ENCODE peak calls at places on chromosome 11, in six cellular contexts. One of them, this sample, is unnamed.

GRCh38 chr11:2725367-2726300 is 25.8 kb upstream of the KCNQ1OT1 start:
- DNase-seq in CD8-positive, alpha-beta T cell: no peak
- DNase-seq in PC-9: no peak
- DNase-seq in lung: no peak
- DNase-seq in fibroblast of pulmonary artery: peak
- DNase-seq in neural progenitor cell: no peak
- DNase-seq in this sample: no peak

GRCh38 chr11:12165237-12165875 is 55.0 kb downstream of the MICAL2 start:
- DNase-seq in CD8-positive, alpha-beta T cell: no peak
- DNase-seq in PC-9: no peak
- DNase-seq in lung: no peak
- DNase-seq in fibroblast of pulmonary artery: no peak
- DNase-seq in neural progenitor cell: no peak
- DNase-seq in this sample: no peak

GRCh38 chr11:69637956-69638871 is 2.7 kb upstream of the CCND1 start:
- DNase-seq in CD8-positive, alpha-beta T cell: no peak
- DNase-seq in PC-9: peak
- DNase-seq in lung: no peak
- DNase-seq in fibroblast of pulmonary artery: peak
- DNase-seq in neural progenitor cell: peak
- DNase-seq in this sample: no peak

GRCh38 chr11:44811841-44812448 is 85.2 kb downstream of the TSPAN18 start:
- DNase-seq in CD8-positive, alpha-beta T cell: no peak
- DNase-seq in PC-9: no peak
- DNase-seq in lung: no peak
- DNase-seq in fibroblast of pulmonary artery: no peak
- DNase-seq in neural progenitor cell: no peak
- DNase-seq in this sample: no peak

GRCh38 chr11:45889966-45890365 is 4.5 kb downstream of the MAPK8IP1 start:
- DNase-seq in CD8-positive, alpha-beta T cell: no peak
- DNase-seq in PC-9: no peak
- DNase-seq in lung: no peak
- DNase-seq in fibroblast of pulmonary artery: no peak
- DNase-seq in neural progenitor cell: no peak
- DNase-seq in this sample: no peak

GRCh38 chr11:1559103-1559951 is 12.7 kb downstream of the DUSP8 start:
- DNase-seq in CD8-positive, alpha-beta T cell: no peak
- DNase-seq in PC-9: peak
- DNase-seq in lung: peak
- DNase-seq in fibroblast of pulmonary artery: peak
- DNase-seq in neural progenitor cell: peak
- DNase-seq in this sample: no peak

GRCh38 chr11:87143663-87144062 is 105.9 kb downstream of the TMEM135 start:
- DNase-seq in CD8-positive, alpha-beta T cell: no peak
- DNase-seq in PC-9: no peak
- DNase-seq in lung: no peak
- DNase-seq in fibroblast of pulmonary artery: no peak
- DNase-seq in neural progenitor cell: no peak
- DNase-seq in this sample: peak

GRCh38 chr11:44178381-44178780 is 82.9 kb downstream of the EXT2 start:
- DNase-seq in CD8-positive, alpha-beta T cell: no peak
- DNase-seq in PC-9: no peak
- DNase-seq in lung: no peak
- DNase-seq in fibroblast of pulmonary artery: peak
- DNase-seq in neural progenitor cell: peak
- DNase-seq in this sample: no peak

GRCh38 chr11:2093575-2094353 is 45.4 kb downstream of the IGF2 start:
- DNase-seq in CD8-positive, alpha-beta T cell: no peak
- DNase-seq in PC-9: no peak
- DNase-seq in lung: no peak
- DNase-seq in fibroblast of pulmonary artery: peak
- DNase-seq in neural progenitor cell: no peak
- DNase-seq in this sample: no peak

GRCh38 chr11:17760102-17761029 is 25.8 kb downstream of the KCNC1 start:
- DNase-seq in CD8-positive, alpha-beta T cell: no peak
- DNase-seq in PC-9: peak
- DNase-seq in lung: no peak
- DNase-seq in fibroblast of pulmonary artery: peak
- DNase-seq in neural progenitor cell: peak
- DNase-seq in this sample: no peak

GRCh38 chr11:102410382-102410784 is 42.2 kb downstream of the TMEM123 start:
- DNase-seq in CD8-positive, alpha-beta T cell: no peak
- DNase-seq in PC-9: no peak
- DNase-seq in lung: no peak
- DNase-seq in fibroblast of pulmonary artery: peak
- DNase-seq in neural progenitor cell: no peak
- DNase-seq in this sample: no peak

GRCh38 chr11:126585388-126586302 is 230.2 kb downstream of the ST3GAL4 start:
- DNase-seq in CD8-positive, alpha-beta T cell: no peak
- DNase-seq in PC-9: peak
- DNase-seq in lung: peak
- DNase-seq in fibroblast of pulmonary artery: peak
- DNase-seq in neural progenitor cell: peak
- DNase-seq in this sample: no peak

GRCh38 chr11:3128356-3129180 is 36.5 kb downstream of the OSBPL5 start:
- DNase-seq in CD8-positive, alpha-beta T cell: no peak
- DNase-seq in PC-9: no peak
- DNase-seq in lung: no peak
- DNase-seq in fibroblast of pulmonary artery: no peak
- DNase-seq in neural progenitor cell: no peak
- DNase-seq in this sample: no peak

GRCh38 chr11:34065505-34066203 is 14.1 kb downstream of the CAPRIN1 start:
- DNase-seq in CD8-positive, alpha-beta T cell: no peak
- DNase-seq in PC-9: no peak
- DNase-seq in lung: no peak
- DNase-seq in fibroblast of pulmonary artery: no peak
- DNase-seq in neural progenitor cell: no peak
- DNase-seq in this sample: no peak

GRCh38 chr11:10294289-10294953 is 402 bp upstream of the SBF2 start:
- DNase-seq in CD8-positive, alpha-beta T cell: no peak
- DNase-seq in PC-9: peak
- DNase-seq in lung: no peak
- DNase-seq in fibroblast of pulmonary artery: peak
- DNase-seq in neural progenitor cell: peak
- DNase-seq in this sample: no peak

GRCh38 chr11:47186937-47187681 is 875 bp upstream of the PACSIN3 start:
- DNase-seq in CD8-positive, alpha-beta T cell: no peak
- DNase-seq in PC-9: peak
- DNase-seq in lung: no peak
- DNase-seq in fibroblast of pulmonary artery: peak
- DNase-seq in neural progenitor cell: peak
- DNase-seq in this sample: peak
- H3K4me3 ChIP-seq in CD8-positive, alpha-beta T cell: peak
- H3K4me3 ChIP-seq in PC-9: peak
- H3K4me3 ChIP-seq in lung: peak
- H3K4me3 ChIP-seq in fibroblast of pulmonary artery: peak
- H3K4me3 ChIP-seq in neural progenitor cell: peak
- H3K4me3 ChIP-seq in this sample: peak

GRCh38 chr11:120400564-120401364 is 64.6 kb downstream of the ARHGEF12 start:
- DNase-seq in CD8-positive, alpha-beta T cell: no peak
- DNase-seq in PC-9: peak
- DNase-seq in lung: peak
- DNase-seq in fibroblast of pulmonary artery: peak
- DNase-seq in neural progenitor cell: no peak
- DNase-seq in this sample: no peak

GRCh38 chr11:120403966-120404365 is 67.8 kb downstream of the ARHGEF12 start:
- DNase-seq in CD8-positive, alpha-beta T cell: no peak
- DNase-seq in PC-9: no peak
- DNase-seq in lung: no peak
- DNase-seq in fibroblast of pulmonary artery: no peak
- DNase-seq in neural progenitor cell: no peak
- DNase-seq in this sample: no peak

GRCh38 chr11:120399312-120399711 is 63.1 kb downstream of the ARHGEF12 start:
- DNase-seq in CD8-positive, alpha-beta T cell: no peak
- DNase-seq in PC-9: no peak
- DNase-seq in lung: no peak
- DNase-seq in fibroblast of pulmonary artery: no peak
- DNase-seq in neural progenitor cell: no peak
- DNase-seq in this sample: no peak

GRCh38 chr11:120404495-120404894 is 68.3 kb downstream of the ARHGEF12 start:
- DNase-seq in CD8-positive, alpha-beta T cell: no peak
- DNase-seq in PC-9: no peak
- DNase-seq in lung: no peak
- DNase-seq in fibroblast of pulmonary artery: peak
- DNase-seq in neural progenitor cell: peak
- DNase-seq in this sample: no peak

DNA sequence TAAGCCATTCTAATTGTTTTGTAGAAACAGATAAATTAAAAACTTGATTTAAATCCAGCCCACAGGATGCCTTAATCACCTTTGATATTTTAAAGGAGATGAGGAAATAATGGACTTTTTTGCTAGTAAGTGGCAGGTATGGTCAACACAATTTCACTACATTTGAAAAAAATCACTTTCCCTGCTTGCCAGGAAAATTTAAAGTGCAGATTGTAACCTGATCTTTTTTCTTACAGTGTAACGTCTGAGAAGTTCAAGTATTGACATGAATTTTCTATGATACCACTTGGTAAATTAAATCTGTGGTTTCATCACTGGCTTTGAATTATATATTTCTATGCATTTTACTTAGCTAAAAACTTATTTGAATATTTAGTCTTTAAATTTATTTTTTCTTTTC is 65.3 kb downstream of the ARHGEF12 start:
- DNase-seq in CD8-positive, alpha-beta T cell: no peak
- DNase-seq in PC-9: no peak
- DNase-seq in lung: no peak
- DNase-seq in fibroblast of pulmonary artery: no peak
- DNase-seq in neural progenitor cell: no peak
- DNase-seq in this sample: no peak
- H3K4me3 ChIP-seq in CD8-positive, alpha-beta T cell: no peak
- H3K4me3 ChIP-seq in PC-9: no peak
- H3K4me3 ChIP-seq in lung: no peak
- H3K4me3 ChIP-seq in fibroblast of pulmonary artery: peak
- H3K4me3 ChIP-seq in neural progenitor cell: no peak
- H3K4me3 ChIP-seq in this sample: no peak

GRCh38 chr11:58905716-58906547 is 33.4 kb upstream of the GLYATL1 start:
- DNase-seq in CD8-positive, alpha-beta T cell: no peak
- DNase-seq in PC-9: no peak
- DNase-seq in lung: no peak
- DNase-seq in fibroblast of pulmonary artery: peak
- DNase-seq in neural progenitor cell: peak
- DNase-seq in this sample: no peak
- H3K4me3 ChIP-seq in CD8-positive, alpha-beta T cell: no peak
- H3K4me3 ChIP-seq in PC-9: no peak
- H3K4me3 ChIP-seq in lung: no peak
- H3K4me3 ChIP-seq in fibroblast of pulmonary artery: peak
- H3K4me3 ChIP-seq in neural progenitor cell: peak
- H3K4me3 ChIP-seq in this sample: no peak

GRCh38 chr11:76320929-76321328 is 60.0 kb downstream of the THAP12 start:
- DNase-seq in CD8-positive, alpha-beta T cell: no peak
- DNase-seq in PC-9: no peak
- DNase-seq in lung: no peak
- DNase-seq in fibroblast of pulmonary artery: no peak
- DNase-seq in neural progenitor cell: no peak
- DNase-seq in this sample: no peak

GRCh38 chr11:76321820-76322524 is 59.0 kb downstream of the THAP12 start:
- DNase-seq in CD8-positive, alpha-beta T cell: no peak
- DNase-seq in PC-9: no peak
- DNase-seq in lung: no peak
- DNase-seq in fibroblast of pulmonary artery: no peak
- DNase-seq in neural progenitor cell: peak
- DNase-seq in this sample: no peak

GRCh38 chr11:76323804-76324203 is 57.1 kb downstream of the THAP12 start:
- DNase-seq in CD8-positive, alpha-beta T cell: no peak
- DNase-seq in PC-9: no peak
- DNase-seq in lung: no peak
- DNase-seq in fibroblast of pulmonary artery: no peak
- DNase-seq in neural progenitor cell: no peak
- DNase-seq in this sample: no peak

GRCh38 chr11:76321340-76321739 is 59.6 kb downstream of the THAP12 start:
- DNase-seq in CD8-positive, alpha-beta T cell: no peak
- DNase-seq in PC-9: no peak
- DNase-seq in lung: no peak
- DNase-seq in fibroblast of pulmonary artery: no peak
- DNase-seq in neural progenitor cell: no peak
- DNase-seq in this sample: no peak

GRCh38 chr11:76322593-76323341 is 58.2 kb downstream of the THAP12 start:
- DNase-seq in CD8-positive, alpha-beta T cell: no peak
- DNase-seq in PC-9: no peak
- DNase-seq in lung: no peak
- DNase-seq in fibroblast of pulmonary artery: no peak
- DNase-seq in neural progenitor cell: no peak
- DNase-seq in this sample: no peak
- H3K4me3 ChIP-seq in CD8-positive, alpha-beta T cell: no peak
- H3K4me3 ChIP-seq in PC-9: no peak
- H3K4me3 ChIP-seq in lung: no peak
- H3K4me3 ChIP-seq in fibroblast of pulmonary artery: no peak
- H3K4me3 ChIP-seq in neural progenitor cell: peak
- H3K4me3 ChIP-seq in this sample: no peak

DNA sequence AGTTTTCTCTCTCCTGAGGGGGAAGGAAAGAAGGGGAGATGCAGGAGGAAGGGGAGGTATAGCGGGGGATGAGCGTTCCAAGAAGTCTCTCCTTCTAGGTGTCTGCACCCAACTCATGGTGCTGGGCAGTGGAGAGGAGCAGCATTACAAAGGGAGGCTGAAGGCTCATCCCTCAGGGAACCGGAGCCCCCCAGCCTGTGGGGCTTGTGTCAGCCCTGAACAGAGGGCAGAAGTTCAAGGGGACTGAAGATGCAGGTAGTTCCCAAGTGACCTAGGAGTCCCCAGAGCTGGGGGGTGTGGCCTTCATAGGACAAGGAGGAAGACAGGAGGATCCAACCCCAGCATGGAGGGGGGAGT is 1.8 kb downstream of the C11orf68 start:
- DNase-seq in CD8-positive, alpha-beta T cell: no peak
- DNase-seq in PC-9: no peak
- DNase-seq in lung: no peak
- DNase-seq in fibroblast of pulmonary artery: no peak
- DNase-seq in neural progenitor cell: no peak
- DNase-seq in this sample: no peak
- H3K4me3 ChIP-seq in CD8-positive, alpha-beta T cell: no peak
- H3K4me3 ChIP-seq in PC-9: peak
- H3K4me3 ChIP-seq in lung: no peak
- H3K4me3 ChIP-seq in fibroblast of pulmonary artery: peak
- H3K4me3 ChIP-seq in neural progenitor cell: no peak
- H3K4me3 ChIP-seq in this sample: no peak

DNA sequence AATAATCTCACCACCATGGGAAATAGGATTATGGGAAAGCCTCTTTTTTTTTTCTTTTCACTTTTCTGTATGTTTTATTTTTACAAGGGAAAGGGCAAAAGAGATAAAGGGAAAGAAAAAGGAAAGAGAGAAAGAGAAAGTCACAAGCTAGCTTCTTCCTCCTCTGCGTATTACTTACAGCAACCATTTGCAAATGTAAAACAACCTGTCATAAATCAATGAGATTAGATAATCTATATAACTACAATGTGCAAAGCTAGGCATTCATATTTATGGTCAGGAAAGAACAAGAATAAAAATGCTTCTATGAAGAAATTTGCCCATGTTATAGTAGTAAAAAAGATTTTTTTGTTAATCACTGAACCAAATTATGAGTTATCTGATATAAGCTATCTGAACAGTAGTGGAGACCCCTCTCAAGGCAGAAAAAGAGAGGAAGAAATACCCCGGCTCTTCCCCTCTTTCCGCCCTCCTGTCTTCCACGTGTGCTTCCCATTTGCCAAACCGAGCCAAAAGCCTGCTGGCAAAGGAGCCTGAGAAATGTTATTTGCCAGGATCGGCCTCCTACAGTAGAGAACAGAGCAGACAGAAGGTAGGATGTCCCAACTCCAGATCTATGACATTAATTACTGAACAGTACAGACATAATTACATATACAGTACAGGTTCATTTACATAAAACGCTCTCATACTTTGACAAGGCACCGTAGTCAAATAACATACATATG is 50.2 kb downstream of the ARHGAP32 start:
- DNase-seq in CD8-positive, alpha-beta T cell: no peak
- DNase-seq in PC-9: no peak
- DNase-seq in lung: no peak
- DNase-seq in fibroblast of pulmonary artery: peak
- DNase-seq in neural progenitor cell: no peak
- DNase-seq in this sample: no peak
- H3K4me3 ChIP-seq in CD8-positive, alpha-beta T cell: no peak
- H3K4me3 ChIP-seq in PC-9: no peak
- H3K4me3 ChIP-seq in lung: no peak
- H3K4me3 ChIP-seq in fibroblast of pulmonary artery: no peak
- H3K4me3 ChIP-seq in neural progenitor cell: no peak
- H3K4me3 ChIP-seq in this sample: no peak

This sample was measured in Jurkat, Clone E6-1.